ENCODE peak calls at places on chromosomes 12 and 14, in six cellular contexts. U is activated CD4-positive, alpha-beta T cell treated with anti-CD3 and anti-CD28 coated beads, Interleukin-2, amount 50 U/mL, for 24 hours; P is GM12878; O is AG08395; A is AG09319; F is OCI-LY7. C is an unnamed sample.

GRCh38 chr12:95884998-95885397 is 26.2 kb downstream of the SNRPF start:
- DNase-seq in P (no peak), O (no peak), A (no peak), U (no peak), F (no peak), C (no peak)

GRCh38 chr12:9208236-9208635 is at the start of gene PZP:
- DNase-seq in U (no peak), F (no peak), O (no peak), A (no peak), P (no peak), C (no peak)

GRCh38 chr12:93137656-93138612 is 208.8 kb upstream of the EEA1 start:
- DNase-seq in U (no peak), O (peak; percentile 85), A (peak; percentile 70), F (no peak), P (no peak), C (peak; percentile 73)

GRCh38 chr12:38983117-38983571 is 77.8 kb upstream of the CPNE8 start:
- DNase-seq in A (no peak), P (no peak), F (no peak), U (no peak), O (no peak), C (no peak)

GRCh38 chr12:76804435-76804976 is 40.6 kb downstream of the ZDHHC17 start:
- DNase-seq in O (no peak), P (no peak), A (no peak), F (no peak), U (no peak), C (no peak)

GRCh38 chr12:95701722-95702418 is 88.7 kb downstream of the NTN4 start:
- DNase-seq in O (no peak), A (no peak), P (no peak), U (no peak), F (no peak), C (no peak)

GRCh38 chr12:111276189-111276588 is 92.7 kb downstream of the PHETA1 start:
- DNase-seq in F (no peak), O (no peak), U (no peak), A (no peak), P (no peak), C (peak; percentile 3)

GRCh38 chr14:104705340-104706047 is 16.1 kb downstream of the INF2 start:
- DNase-seq in F (peak; percentile 27), U (no peak), A (no peak), P (no peak), O (no peak), C (no peak)

GRCh38 chr14:99755068-99755405 is 38.2 kb upstream of the EML1 start:
- DNase-seq in A (no peak), F (no peak), P (no peak), O (no peak), U (no peak), C (no peak)

GRCh38 chr12:127245437-127245836 is 1021.5 kb upstream of the TMEM132C start:
- DNase-seq in O (peak; percentile 43), U (no peak), A (no peak), F (no peak), P (no peak), C (no peak)

GRCh38 chr12:50947932-50948331 is 4.4 kb upstream of the HIGD1C start:
- DNase-seq in P (no peak), U (no peak), A (no peak), O (no peak), F (no peak), C (no peak)

GRCh38 chr14:56603648-56604047 is 24.1 kb downstream of the TMEM260 start:
- DNase-seq in A (no peak), F (no peak), P (no peak), O (no peak), U (no peak), C (no peak)

GRCh38 chr14:22538671-22539228 is 50.3 kb downstream of the DAD1 start:
- DNase-seq in A (no peak), O (no peak), P (no peak), F (no peak), U (no peak), C (no peak)

GRCh38 chr12:124821252-124822200 is 42.1 kb downstream of the SCARB1 start:
- DNase-seq in O (no peak), P (no peak), F (no peak), U (no peak), A (no peak), C (no peak)

GRCh38 chr12:3712209-3712992 is 40.5 kb downstream of the CRACR2A start:
- DNase-seq in P (no peak), U (no peak), F (no peak), O (no peak), A (no peak), C (no peak)

GRCh38 chr12:120971299-120972180 is 6.8 kb upstream of the HNF1A start:
- DNase-seq in P (peak; percentile 57), O (peak; percentile 85), U (peak; percentile 27), A (peak; percentile 24), F (peak; percentile 83), C (peak; percentile 51)

GRCh38 chr14:53946404-53947400 is 9.9 kb downstream of the BMP4 start:
- DNase-seq in U (no peak), A (no peak), P (no peak), F (no peak), O (no peak), C (no peak)